ENCODE peak calls at places on chromosomes 13 and 19, in four cellular contexts. One of them, this sample, is unnamed.

GRCh38 chr13:57862879-57863278 is 231.3 kb downstream of the PCDH17 start:
- DNase-seq in suprapubic skin: no peak
- DNase-seq in right lobe of liver: no peak
- DNase-seq in tibial nerve: no peak
- DNase-seq in this sample: no peak

GRCh38 chr19:4618019-4618418 is 21.3 kb upstream of the TNFAIP8L1 start:
- DNase-seq in suprapubic skin: no peak
- DNase-seq in right lobe of liver: no peak
- DNase-seq in tibial nerve: no peak
- DNase-seq in this sample: no peak

GRCh38 chr19:5627395-5627904 is 4.6 kb downstream of the SAFB start:
- DNase-seq in suprapubic skin: no peak
- DNase-seq in right lobe of liver: peak
- DNase-seq in tibial nerve: peak
- DNase-seq in this sample: peak

GRCh38 chr19:42113641-42114348 is 18.5 kb downstream of the POU2F2 start:
- DNase-seq in suprapubic skin: no peak
- DNase-seq in right lobe of liver: no peak
- DNase-seq in tibial nerve: no peak
- DNase-seq in this sample: peak

GRCh38 chr13:111159362-111160320 is 44.5 kb downstream of the ARHGEF7 start:
- DNase-seq in suprapubic skin: no peak
- DNase-seq in right lobe of liver: no peak
- DNase-seq in tibial nerve: no peak
- DNase-seq in this sample: no peak

GRCh38 chr13:29858667-29859066 is 8.2 kb upstream of the UBL3 start:
- DNase-seq in suprapubic skin: no peak
- DNase-seq in right lobe of liver: no peak
- DNase-seq in tibial nerve: no peak
- DNase-seq in this sample: no peak

GRCh38 chr13:77213644-77214043 is 113.2 kb downstream of the MYCBP2 start:
- DNase-seq in suprapubic skin: no peak
- DNase-seq in right lobe of liver: no peak
- DNase-seq in tibial nerve: no peak
- DNase-seq in this sample: no peak

GRCh38 chr13:113489549-113490495 is 689 bp downstream of the DCUN1D2 start:
- DNase-seq in suprapubic skin: peak
- DNase-seq in right lobe of liver: peak
- DNase-seq in tibial nerve: no peak
- DNase-seq in this sample: no peak

GRCh38 chr13:62387642-62388041 is 972.0 kb upstream of the PCDH20 start:
- DNase-seq in suprapubic skin: no peak
- DNase-seq in right lobe of liver: no peak
- DNase-seq in tibial nerve: no peak
- DNase-seq in this sample: no peak

GRCh38 chr19:46115396-46116109 is 8.9 kb downstream of the IGFL3 start:
- DNase-seq in suprapubic skin: no peak
- DNase-seq in right lobe of liver: no peak
- DNase-seq in tibial nerve: no peak
- DNase-seq in this sample: no peak

GRCh38 chr13:22412452-22412851 is 741.6 kb downstream of the FGF9 start:
- DNase-seq in suprapubic skin: no peak
- DNase-seq in right lobe of liver: no peak
- DNase-seq in tibial nerve: no peak
- DNase-seq in this sample: no peak

GRCh38 chr13:23574421-23574820 is 4.2 kb downstream of the TNFRSF19 start:
- DNase-seq in suprapubic skin: no peak
- DNase-seq in right lobe of liver: no peak
- DNase-seq in tibial nerve: no peak
- DNase-seq in this sample: no peak

GRCh38 chr19:40366697-40367561 is 18.4 kb downstream of the PLD3 start:
- DNase-seq in suprapubic skin: no peak
- DNase-seq in right lobe of liver: no peak
- DNase-seq in tibial nerve: no peak
- DNase-seq in this sample: no peak

GRCh38 chr19:35790981-35791813 is 15.8 kb downstream of the ARHGAP33 start:
- DNase-seq in suprapubic skin: no peak
- DNase-seq in right lobe of liver: no peak
- DNase-seq in tibial nerve: no peak
- DNase-seq in this sample: peak

GRCh38 chr19:355134-355533 is 10.5 kb upstream of the MIER2 start:
- DNase-seq in suprapubic skin: no peak
- DNase-seq in right lobe of liver: no peak
- DNase-seq in tibial nerve: no peak
- DNase-seq in this sample: no peak

GRCh38 chr13:84985860-84986259 is 813.4 kb downstream of the SLITRK6 start:
- DNase-seq in suprapubic skin: no peak
- DNase-seq in right lobe of liver: no peak
- DNase-seq in tibial nerve: no peak
- DNase-seq in this sample: no peak

GRCh38 chr13:44523176-44524017 is 52.7 kb downstream of the TSC22D1 start:
- DNase-seq in suprapubic skin: no peak
- DNase-seq in right lobe of liver: no peak
- DNase-seq in tibial nerve: no peak
- DNase-seq in this sample: no peak

GRCh38 chr19:56150358-56150757 is 9.3 kb downstream of the ZNF444 start:
- DNase-seq in suprapubic skin: no peak
- DNase-seq in right lobe of liver: no peak
- DNase-seq in tibial nerve: no peak
- DNase-seq in this sample: no peak

GRCh38 chr19:18674616-18675015 is 8.9 kb upstream of the CRTC1 start:
- DNase-seq in suprapubic skin: no peak
- DNase-seq in right lobe of liver: no peak
- DNase-seq in tibial nerve: no peak
- DNase-seq in this sample: no peak

GRCh38 chr19:18671303-18672043 is 12.0 kb upstream of the CRTC1 start:
- DNase-seq in suprapubic skin: no peak
- DNase-seq in right lobe of liver: no peak
- DNase-seq in tibial nerve: no peak
- DNase-seq in this sample: no peak

GRCh38 chr19:18672044-18672451 is 11.4 kb upstream of the CRTC1 start:
- DNase-seq in suprapubic skin: no peak
- DNase-seq in right lobe of liver: no peak
- DNase-seq in tibial nerve: no peak
- DNase-seq in this sample: no peak

GRCh38 chr19:18670313-18670712 is 13.2 kb upstream of the CRTC1 start:
- DNase-seq in suprapubic skin: no peak
- DNase-seq in right lobe of liver: no peak
- DNase-seq in tibial nerve: no peak
- DNase-seq in this sample: no peak

GRCh38 chr19:18672606-18673337 is 10.7 kb upstream of the CRTC1 start:
- DNase-seq in suprapubic skin: no peak
- DNase-seq in right lobe of liver: no peak
- DNase-seq in tibial nerve: no peak
- DNase-seq in this sample: no peak
- TF ChIP-seq CTCF in suprapubic skin: no peak
- TF ChIP-seq CTCF in right lobe of liver: no peak
- TF ChIP-seq CTCF in tibial nerve: no peak
- TF ChIP-seq CTCF in this sample: peak

DNA sequence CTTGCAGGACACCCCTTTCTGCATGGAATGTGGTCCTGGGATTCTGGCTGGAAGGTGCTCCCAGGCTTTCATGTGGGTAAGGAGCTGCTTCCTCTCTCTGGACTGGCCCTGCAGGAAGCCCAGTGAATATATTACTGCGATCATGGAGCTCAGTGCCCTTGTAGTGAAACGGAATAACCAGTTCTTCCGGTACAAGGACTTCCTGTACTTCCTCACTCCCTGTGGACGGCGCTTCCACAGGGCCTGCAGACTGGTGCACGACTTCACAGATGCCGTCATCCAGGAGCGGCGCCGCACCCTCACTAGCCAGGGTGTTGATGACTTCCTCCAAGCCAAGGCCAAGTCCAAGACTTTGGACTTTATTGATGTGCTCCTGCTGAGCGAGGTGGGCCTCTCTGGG is 8.0 kb downstream of the CYP4F8 start:
- DNase-seq in suprapubic skin: no peak
- DNase-seq in right lobe of liver: no peak
- DNase-seq in tibial nerve: no peak
- DNase-seq in this sample: no peak
- TF ChIP-seq CTCF in suprapubic skin: no peak
- TF ChIP-seq CTCF in right lobe of liver: no peak
- TF ChIP-seq CTCF in tibial nerve: no peak
- TF ChIP-seq CTCF in this sample: no peak

GRCh38 chr19:51439021-51439465 is 19.2 kb downstream of the SIGLEC8 start:
- DNase-seq in suprapubic skin: no peak
- DNase-seq in right lobe of liver: no peak
- DNase-seq in tibial nerve: peak
- DNase-seq in this sample: no peak
- TF ChIP-seq CTCF in suprapubic skin: peak
- TF ChIP-seq CTCF in right lobe of liver: peak
- TF ChIP-seq CTCF in tibial nerve: no peak
- TF ChIP-seq CTCF in this sample: no peak

DNA sequence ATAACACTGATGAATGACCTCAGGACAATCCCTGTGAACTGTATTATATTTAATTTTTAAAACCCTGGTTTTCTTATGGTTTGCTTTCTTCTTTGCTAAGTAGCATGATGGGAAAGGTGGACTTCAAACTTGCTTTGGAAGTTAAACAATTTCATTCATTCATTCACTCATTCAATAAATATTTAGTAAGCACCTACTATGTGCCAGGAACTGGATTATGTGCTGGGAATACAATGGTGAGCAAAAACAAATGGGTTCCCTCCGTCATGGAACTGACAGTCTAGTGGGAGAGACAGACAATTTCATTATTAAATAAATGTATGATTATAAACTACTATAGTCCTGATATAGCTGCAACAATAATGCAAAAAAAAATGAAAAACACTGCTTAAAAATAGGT is 70.3 kb downstream of the USP12 start:
- DNase-seq in suprapubic skin: no peak
- DNase-seq in right lobe of liver: no peak
- DNase-seq in tibial nerve: no peak
- DNase-seq in this sample: no peak
- TF ChIP-seq CTCF in suprapubic skin: no peak
- TF ChIP-seq CTCF in right lobe of liver: no peak
- TF ChIP-seq CTCF in tibial nerve: no peak
- TF ChIP-seq CTCF in this sample: no peak

This sample was measured in ascending aorta.